ENCODE peak calls at places on chromosome 6, in six cellular contexts. N is HepG2, H is GM12878, L is H1, J is K562, O is IMR-90. S is an unnamed sample. For H3K27me3, the result is how much of the 10 kb centered on the place peaks cover.

GRCh38 chr6:68296126-68296525 is 339.0 kb upstream of the ADGRB3 start:
- DNase-seq in N (no peak), H (no peak), L (no peak), J (no peak), O (no peak), S (no peak)

GRCh38 chr6:141552031-141552430 is 580.7 kb upstream of the GJE1 start:
- DNase-seq in N (no peak), H (no peak), L (no peak), J (no peak), O (no peak), S (no peak)

GRCh38 chr6:57261896-57262295 is 39.8 kb upstream of the RAB23 start:
- DNase-seq in N (no peak), H (no peak), L (no peak), J (no peak), O (no peak), S (no peak)

GRCh38 chr6:53318429-53318828 is 30.3 kb downstream of the ELOVL5 start:
- DNase-seq in N (no peak), H (no peak), L (no peak), J (no peak), O (no peak), S (no peak)

GRCh38 chr6:162631546-162631945 is 96.0 kb downstream of the PRKN start:
- DNase-seq in N (no peak), H (no peak), L (no peak), J (no peak), O (no peak), S (no peak)

GRCh38 chr6:151537561-151537960 is 43.7 kb downstream of the CCDC170 start:
- DNase-seq in N (no peak), H (no peak), L (no peak), J (no peak), O (no peak), S (no peak)

GRCh38 chr6:110039364-110039995 is 61.4 kb downstream of the GPR6 start:
- DNase-seq in N (peak), H (peak), L (peak), J (peak), O (peak), S (peak)

GRCh38 chr6:126761854-126762253 is 356.6 kb upstream of the RSPO3 start:
- DNase-seq in N (no peak), H (no peak), L (no peak), J (no peak), O (no peak), S (no peak)

GRCh38 chr6:1606533-1607235 is 3.0 kb upstream of the FOXC1 start:
- DNase-seq in N (no peak), H (no peak), L (no peak), J (no peak), O (no peak), S (peak)

GRCh38 chr6:36323062-36323461 is 13.6 kb downstream of the BNIP5 start:
- DNase-seq in N (no peak), H (no peak), L (no peak), J (no peak), O (no peak), S (peak)

GRCh38 chr6:130132286-130132701 is 90.5 kb downstream of the SAMD3 start:
- DNase-seq in N (no peak), H (no peak), L (no peak), J (no peak), O (no peak), S (no peak)

GRCh38 chr6:95576218-95576617 is 1.1 kb upstream of the MANEA start:
- DNase-seq in N (no peak), H (no peak), L (no peak), J (no peak), O (no peak), S (no peak)

GRCh38 chr6:5028921-5029320 is 25.1 kb upstream of the RPP40 start:
- DNase-seq in N (peak), H (no peak), L (no peak), J (no peak), O (no peak), S (no peak)

GRCh38 chr6:106146852-106147351 is 60.8 kb downstream of the PRDM1 start:
- DNase-seq in N (no peak), H (no peak), L (no peak), J (peak), O (peak), S (no peak)

GRCh38 chr6:149082320-149082719 is 235.2 kb upstream of the TAB2 start:
- DNase-seq in N (peak), H (no peak), L (peak), J (peak), O (peak), S (peak)

GRCh38 chr6:15259766-15260098 is 13.9 kb downstream of the JARID2 start:
- DNase-seq in N (no peak), H (no peak), L (no peak), J (no peak), O (no peak), S (no peak)

GRCh38 chr6:52509281-52510212 is 67.3 kb downstream of the TRAM2 start:
- DNase-seq in N (no peak), H (no peak), L (no peak), J (no peak), O (no peak), S (no peak)

GRCh38 chr6:94270040-94270689 is 850.8 kb upstream of the EPHA7 start:
- DNase-seq in N (no peak), H (no peak), L (no peak), J (no peak), O (no peak), S (no peak)

GRCh38 chr6:131210469-131210868 is 75.2 kb downstream of the AKAP7 start:
- DNase-seq in N (no peak), H (no peak), L (no peak), J (no peak), O (no peak), S (no peak)

GRCh38 chr6:35713426-35713825 is 23.4 kb upstream of the ARMC12 start:
- DNase-seq in N (no peak), H (no peak), L (no peak), J (no peak), O (no peak), S (no peak)

GRCh38 chr6:83844170-83844569 is 9.0 kb upstream of the RIPPLY2 start:
- DNase-seq in N (no peak), H (no peak), L (no peak), J (no peak), O (no peak), S (no peak)

GRCh38 chr6:25962368-25963127 is at the start of gene TRIM38:
- DNase-seq in N (peak), H (peak), L (no peak), J (peak), O (peak), S (no peak)

GRCh38 chr6:24908555-24908954 is 27.2 kb downstream of the RIPOR2 start:
- DNase-seq in N (no peak), H (no peak), L (no peak), J (no peak), O (peak), S (no peak)

GRCh38 chr6:140566706-140567330 is 1192.4 kb upstream of the CITED2 start:
- DNase-seq in N (no peak), H (no peak), L (no peak), J (no peak), O (peak), S (no peak)

GRCh38 chr6:139539852-139540251 is 165.4 kb upstream of the CITED2 start:
- DNase-seq in N (peak), H (no peak), L (no peak), J (no peak), O (peak), S (peak)

GRCh38 chr6:85660181-85660611 is 17.5 kb upstream of the SYNCRIP start:
- DNase-seq in N (peak), H (no peak), L (no peak), J (no peak), O (peak), S (peak)

GRCh38 chr6:31094389-31094881 is 17.9 kb downstream of the C6orf15 start:
- DNase-seq in N (no peak), H (no peak), L (no peak), J (no peak), O (no peak), S (no peak)

GRCh38 chr6:81769834-81770233 is 17.4 kb upstream of the TENT5A start:
- DNase-seq in N (no peak), H (no peak), L (no peak), J (no peak), O (peak), S (no peak)

GRCh38 chr6:20416063-20416454 is 14.4 kb downstream of the E2F3 start:
- DNase-seq in N (no peak), H (no peak), L (peak), J (no peak), O (no peak), S (no peak)

GRCh38 chr6:8990075-8990474 is 554.7 kb upstream of the SLC35B3 start:
- DNase-seq in N (no peak), H (no peak), L (no peak), J (no peak), O (no peak), S (no peak)

GRCh38 chr6:8993111-8993510 is 557.8 kb upstream of the SLC35B3 start:
- DNase-seq in N (no peak), H (no peak), L (no peak), J (no peak), O (no peak), S (no peak)

GRCh38 chr6:8995156-8995555 is 559.8 kb upstream of the SLC35B3 start:
- DNase-seq in N (no peak), H (no peak), L (no peak), J (no peak), O (no peak), S (no peak)

DNA sequence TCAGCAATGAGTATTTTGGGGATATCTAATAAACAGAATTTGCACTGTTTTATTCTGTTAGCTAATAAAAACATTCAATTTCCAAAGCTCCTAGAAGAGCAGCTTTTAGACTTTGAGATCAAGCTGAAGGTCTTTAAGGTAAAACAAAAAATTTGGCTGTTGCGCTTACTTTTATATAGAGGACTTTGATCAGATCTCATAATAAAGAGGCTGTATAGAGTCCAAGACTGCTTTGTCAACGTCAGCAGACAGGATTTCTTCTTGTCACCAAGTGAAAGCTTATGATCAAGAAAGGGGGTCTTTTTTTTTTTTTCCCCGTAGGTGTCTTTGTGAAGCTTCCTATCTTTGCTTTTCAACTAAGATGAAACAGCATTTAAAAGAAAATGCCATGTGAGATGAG is 556.5 kb upstream of the SLC35B3 start:
- DNase-seq in N (no peak), H (no peak), L (no peak), J (no peak), O (no peak), S (no peak)
- TF ChIP-seq USF2 in N (no peak), H (no peak), L (no peak), J (no peak), O (no peak), S (no peak)

GRCh38 chr6:28725890-28726348 is 197.9 kb downstream of the TRIM27 start:
- DNase-seq in N (peak), H (no peak), L (peak), J (peak), O (peak), S (no peak)

GRCh38 chr6:28727559-28728211 is 196.1 kb downstream of the TRIM27 start:
- DNase-seq in N (no peak), H (no peak), L (no peak), J (peak), O (no peak), S (no peak)

GRCh38 chr6:28724395-28724794 is 198.7 kb downstream of the GPX5 start:
- DNase-seq in N (no peak), H (no peak), L (no peak), J (no peak), O (no peak), S (no peak)

GRCh38 chr6:28725274-28725809 is 198.4 kb downstream of the TRIM27 start:
- DNase-seq in N (no peak), H (no peak), L (no peak), J (no peak), O (no peak), S (no peak)

GRCh38 chr6:28726569-28727309 is 197.0 kb downstream of the TRIM27 start:
- DNase-seq in N (no peak), H (no peak), L (no peak), J (no peak), O (no peak), S (no peak)
- H3K27me3 ChIP-seq in N (under half), H (under half), L (under half), J (under half), O (under half), S (under half)

DNA sequence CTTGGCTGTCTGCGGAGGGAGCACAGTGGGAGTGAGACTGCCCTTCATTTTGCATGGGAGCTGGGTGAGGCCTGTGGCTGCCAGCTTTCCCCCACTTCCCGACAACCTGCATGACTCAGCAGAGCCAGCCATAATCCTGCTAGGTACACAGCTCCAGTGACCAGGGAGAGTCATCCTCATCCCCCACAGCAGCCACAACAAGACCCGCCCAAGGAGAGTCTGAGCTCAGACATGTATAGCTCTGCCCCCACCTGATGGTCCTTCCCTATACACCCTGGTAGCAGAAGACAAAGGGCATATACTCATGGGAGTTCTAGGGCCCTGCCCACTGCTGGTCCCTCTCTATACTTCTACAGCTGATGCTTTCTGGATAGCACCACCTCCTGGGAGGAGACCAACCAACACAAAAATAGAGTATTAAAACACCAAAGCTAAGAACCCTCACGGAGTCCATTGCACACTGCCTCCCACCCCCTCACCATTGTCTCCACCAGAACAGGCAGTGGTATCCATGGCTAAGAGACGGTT is 29.3 kb upstream of the TPD52L1 start:
- DNase-seq in N (peak), H (no peak), L (no peak), J (no peak), O (no peak), S (no peak)
- TF ChIP-seq USF2 in N (no peak), H (no peak), L (no peak), J (no peak), O (no peak), S (no peak)

GRCh38 chr6:2646346-2646745 is 104.4 kb downstream of the MYLK4 start:
- DNase-seq in N (no peak), H (no peak), L (no peak), J (no peak), O (no peak), S (no peak)

GRCh38 chr6:2640551-2640950 is 110.2 kb downstream of the MYLK4 start:
- DNase-seq in N (no peak), H (no peak), L (peak), J (no peak), O (no peak), S (no peak)

GRCh38 chr6:2639876-2640275 is 110.8 kb downstream of the MYLK4 start:
- DNase-seq in N (no peak), H (no peak), L (peak), J (no peak), O (no peak), S (no peak)

GRCh38 chr6:2641044-2641673 is 109.6 kb downstream of the MYLK4 start:
- DNase-seq in N (no peak), H (no peak), L (no peak), J (no peak), O (no peak), S (no peak)

DNA sequence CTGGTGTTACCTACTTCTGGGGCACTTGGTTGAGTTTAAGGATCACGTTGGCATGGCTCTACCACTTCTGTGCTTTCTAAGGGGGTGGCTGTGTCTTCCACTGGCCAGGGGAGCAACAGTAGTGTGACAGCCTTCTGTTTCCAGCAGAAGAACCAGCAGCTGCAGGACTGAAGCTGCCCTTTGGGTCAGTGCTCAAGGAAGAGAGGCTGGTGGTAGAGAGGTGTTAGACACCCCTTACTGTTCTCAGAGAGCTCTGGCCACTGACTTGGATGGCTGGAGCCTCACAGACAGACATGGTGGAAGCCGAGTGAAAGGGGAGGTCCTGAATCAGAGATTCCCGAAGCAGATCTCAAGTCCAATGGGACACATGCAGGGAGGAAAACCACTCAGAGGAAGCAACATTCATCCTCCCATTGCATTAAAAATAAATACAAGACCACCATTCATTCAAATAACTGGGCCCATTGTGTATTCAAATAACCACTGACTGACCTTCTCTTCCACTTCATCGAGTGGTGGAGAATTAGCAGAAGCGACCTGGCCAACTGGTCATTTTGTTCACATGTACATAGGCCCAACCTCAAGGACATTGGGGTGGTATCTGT is 106.7 kb downstream of the MYLK4 start:
- DNase-seq in N (no peak), H (no peak), L (no peak), J (no peak), O (no peak), S (no peak)
- H3K27me3 ChIP-seq in N (under half), H (under half), L (under half), J (under half), O (under half), S (under half)

GRCh38 chr6:34051339-34051919 is 94.5 kb downstream of the GRM4 start:
- DNase-seq in N (no peak), H (no peak), L (no peak), J (no peak), O (no peak), S (no peak)
- TF ChIP-seq USF2 in N (no peak), H (no peak), L (no peak), J (no peak), O (no peak), S (no peak)

GRCh38 chr6:39217177-39217864 is 12.0 kb downstream of the KCNK5 start:
- DNase-seq in N (no peak), H (no peak), L (no peak), J (no peak), O (no peak), S (no peak)

GRCh38 chr6:39213195-39213920 is 15.9 kb downstream of the KCNK5 start:
- DNase-seq in N (no peak), H (no peak), L (no peak), J (no peak), O (no peak), S (no peak)

GRCh38 chr6:39214120-39214813 is 15.0 kb downstream of the KCNK5 start:
- DNase-seq in N (no peak), H (no peak), L (no peak), J (no peak), O (no peak), S (no peak)

GRCh38 chr6:39215640-39216158 is 13.6 kb downstream of the KCNK5 start:
- DNase-seq in N (no peak), H (no peak), L (no peak), J (no peak), O (no peak), S (no peak)

DNA sequence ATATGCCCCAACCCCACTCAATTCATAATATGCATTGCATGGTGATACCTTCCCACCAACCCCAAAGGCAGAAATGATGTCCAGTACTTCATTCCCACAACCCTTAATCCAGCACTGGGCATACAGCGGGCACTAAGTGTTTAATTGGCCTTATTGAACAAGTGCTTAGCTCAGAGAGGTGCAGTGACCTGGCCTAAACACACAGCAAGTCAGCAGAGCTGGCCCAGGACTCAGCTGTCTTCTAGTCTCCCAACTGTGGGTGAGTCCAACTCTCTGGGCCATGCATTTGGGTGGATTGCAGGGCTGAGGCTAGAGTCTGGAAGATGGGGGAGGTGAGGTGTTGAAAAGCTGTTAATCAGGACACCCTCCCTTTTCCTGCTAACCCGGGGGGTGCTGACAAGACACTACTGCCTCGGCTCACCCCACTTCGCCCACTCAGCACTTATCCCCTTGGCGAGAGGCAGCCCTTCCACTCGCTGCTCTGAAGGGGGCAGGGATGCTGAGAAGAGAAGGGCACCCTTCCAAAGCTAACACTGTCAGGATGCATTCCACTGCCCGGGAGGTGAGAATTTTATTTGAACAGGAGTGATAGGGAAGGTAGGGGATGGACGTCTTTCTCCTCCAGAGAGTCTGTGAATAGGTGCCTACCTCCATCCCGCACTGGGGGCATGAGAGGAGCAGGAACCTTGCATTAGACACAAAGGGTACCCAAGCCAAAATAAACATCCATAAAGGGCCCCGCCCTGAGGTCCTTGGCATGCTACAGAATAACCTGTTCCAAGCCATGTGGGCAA is 14.2 kb downstream of the KCNK5 start:
- DNase-seq in N (no peak), H (no peak), L (no peak), J (no peak), O (no peak), S (no peak)
- H3K27me3 ChIP-seq in N (under half), H (under half), L (under half), J (under half), O (under half), S (under half)

GRCh38 chr6:23277521-23278227 is 708.3 kb downstream of the HDGFL1 start:
- DNase-seq in N (no peak), H (no peak), L (no peak), J (no peak), O (no peak), S (peak)
- TF ChIP-seq USF2 in N (no peak), H (no peak), L (no peak), J (no peak), O (no peak), S (no peak)

DNA sequence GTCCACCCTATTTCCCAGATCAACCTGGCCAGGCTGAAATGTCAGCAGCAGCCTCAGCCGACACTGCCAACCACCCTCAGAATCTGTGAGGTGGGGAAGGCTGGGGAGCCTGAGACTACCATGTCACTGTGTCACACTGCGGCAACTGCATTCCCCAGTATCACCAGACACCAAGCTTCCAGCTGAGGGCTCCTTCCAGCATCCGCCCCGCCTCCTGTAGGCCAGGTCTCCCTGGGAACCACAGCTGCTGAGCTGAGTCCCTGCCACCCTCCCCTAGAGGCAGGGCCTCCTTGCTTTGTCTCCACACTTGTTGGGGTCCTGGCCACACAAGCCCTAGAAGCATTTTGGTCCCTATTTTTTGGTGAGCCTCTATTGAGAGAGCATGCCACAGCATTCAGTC is 115.7 kb downstream of the UNC5CL start:
- DNase-seq in N (no peak), H (no peak), L (no peak), J (no peak), O (no peak), S (no peak)
- H3K27me3 ChIP-seq in N (under half), H (under half), L (under half), J (under half), O (under half), S (under half)

GRCh38 chr6:134903448-134903847 is 46.5 kb downstream of the ALDH8A1 start:
- DNase-seq in N (no peak), H (no peak), L (no peak), J (no peak), O (no peak), S (no peak)
- TF ChIP-seq USF2 in N (no peak), H (no peak), L (no peak), J (no peak), O (no peak), S (no peak)

S was measured in SK-N-SH.